ENCODE peak calls at places on chromosomes 7 and 10, in nine cellular contexts. One of them, this sample, is unnamed.

GRCh38 chr7:23759556-23760391 is 49.8 kb downstream of the STK31 start:
- DNase-seq in stimulated activated naive B cell treated with anti-CD40 and anti-IgM and Interleukin-4, amounts not matched to agents 10 μg/mL and 1 μg/mL and 100 μg/mL, for 72 hours: no peak
- DNase-seq in NCI-H774: peak
- DNase-seq in caudate nucleus: no peak
- DNase-seq in CD4-positive, alpha-beta memory T cell: no peak
- DNase-seq in heart right ventricle: no peak
- DNase-seq in tibial nerve: no peak
- DNase-seq in astrocyte of the cerebellum: peak
- DNase-seq in stimulated activated CD4-positive, alpha-beta T cell treated with anti-CD3 and anti-CD28 coated beads, TNF-alpha, amount 100 ng/mL, for 4 hours: no peak
- DNase-seq in this sample: no peak

GRCh38 chr10:11192304-11193018 is 174.8 kb downstream of the CELF2 start:
- DNase-seq in tibial nerve: no peak
- DNase-seq in caudate nucleus: no peak
- DNase-seq in CD4-positive, alpha-beta memory T cell: no peak
- DNase-seq in NCI-H774: no peak
- DNase-seq in stimulated activated CD4-positive, alpha-beta T cell treated with anti-CD3 and anti-CD28 coated beads, TNF-alpha, amount 100 ng/mL, for 4 hours: no peak
- DNase-seq in heart right ventricle: peak
- DNase-seq in stimulated activated naive B cell treated with anti-CD40 and anti-IgM and Interleukin-4, amounts not matched to agents 10 μg/mL and 1 μg/mL and 100 μg/mL, for 72 hours: no peak
- DNase-seq in astrocyte of the cerebellum: no peak
- DNase-seq in this sample: no peak

GRCh38 chr7:90424720-90425119 is 21.5 kb downstream of the CLDN12 start:
- DNase-seq in astrocyte of the cerebellum: no peak
- DNase-seq in heart right ventricle: no peak
- DNase-seq in stimulated activated naive B cell treated with anti-CD40 and anti-IgM and Interleukin-4, amounts not matched to agents 10 μg/mL and 1 μg/mL and 100 μg/mL, for 72 hours: no peak
- DNase-seq in caudate nucleus: no peak
- DNase-seq in NCI-H774: no peak
- DNase-seq in tibial nerve: no peak
- DNase-seq in stimulated activated CD4-positive, alpha-beta T cell treated with anti-CD3 and anti-CD28 coated beads, TNF-alpha, amount 100 ng/mL, for 4 hours: no peak
- DNase-seq in CD4-positive, alpha-beta memory T cell: no peak
- DNase-seq in this sample: no peak

GRCh38 chr10:32057041-32057372 is 782 bp upstream of the KIF5B start:
- DNase-seq in tibial nerve: no peak
- DNase-seq in NCI-H774: no peak
- DNase-seq in stimulated activated CD4-positive, alpha-beta T cell treated with anti-CD3 and anti-CD28 coated beads, TNF-alpha, amount 100 ng/mL, for 4 hours: no peak
- DNase-seq in stimulated activated naive B cell treated with anti-CD40 and anti-IgM and Interleukin-4, amounts not matched to agents 10 μg/mL and 1 μg/mL and 100 μg/mL, for 72 hours: no peak
- DNase-seq in CD4-positive, alpha-beta memory T cell: no peak
- DNase-seq in astrocyte of the cerebellum: no peak
- DNase-seq in heart right ventricle: no peak
- DNase-seq in caudate nucleus: no peak
- DNase-seq in this sample: no peak

GRCh38 chr7:74475987-74476350 is 22.3 kb downstream of the GTF2IRD1 start:
- DNase-seq in heart right ventricle: no peak
- DNase-seq in CD4-positive, alpha-beta memory T cell: no peak
- DNase-seq in caudate nucleus: no peak
- DNase-seq in stimulated activated naive B cell treated with anti-CD40 and anti-IgM and Interleukin-4, amounts not matched to agents 10 μg/mL and 1 μg/mL and 100 μg/mL, for 72 hours: no peak
- DNase-seq in astrocyte of the cerebellum: no peak
- DNase-seq in tibial nerve: no peak
- DNase-seq in stimulated activated CD4-positive, alpha-beta T cell treated with anti-CD3 and anti-CD28 coated beads, TNF-alpha, amount 100 ng/mL, for 4 hours: no peak
- DNase-seq in NCI-H774: no peak
- DNase-seq in this sample: no peak

GRCh38 chr10:52256832-52257691 is 57.0 kb upstream of the DKK1 start:
- DNase-seq in caudate nucleus: no peak
- DNase-seq in astrocyte of the cerebellum: no peak
- DNase-seq in heart right ventricle: no peak
- DNase-seq in tibial nerve: no peak
- DNase-seq in stimulated activated naive B cell treated with anti-CD40 and anti-IgM and Interleukin-4, amounts not matched to agents 10 μg/mL and 1 μg/mL and 100 μg/mL, for 72 hours: peak
- DNase-seq in CD4-positive, alpha-beta memory T cell: no peak
- DNase-seq in stimulated activated CD4-positive, alpha-beta T cell treated with anti-CD3 and anti-CD28 coated beads, TNF-alpha, amount 100 ng/mL, for 4 hours: no peak
- DNase-seq in NCI-H774: no peak
- DNase-seq in this sample: no peak

GRCh38 chr7:48680996-48681395 is 243.4 kb upstream of the CDC14C start:
- DNase-seq in caudate nucleus: no peak
- DNase-seq in stimulated activated CD4-positive, alpha-beta T cell treated with anti-CD3 and anti-CD28 coated beads, TNF-alpha, amount 100 ng/mL, for 4 hours: no peak
- DNase-seq in CD4-positive, alpha-beta memory T cell: no peak
- DNase-seq in astrocyte of the cerebellum: no peak
- DNase-seq in tibial nerve: no peak
- DNase-seq in NCI-H774: no peak
- DNase-seq in stimulated activated naive B cell treated with anti-CD40 and anti-IgM and Interleukin-4, amounts not matched to agents 10 μg/mL and 1 μg/mL and 100 μg/mL, for 72 hours: no peak
- DNase-seq in heart right ventricle: no peak
- DNase-seq in this sample: no peak

GRCh38 chr10:33377658-33378025 is 43.2 kb upstream of the NRP1 start:
- DNase-seq in caudate nucleus: no peak
- DNase-seq in astrocyte of the cerebellum: peak
- DNase-seq in stimulated activated CD4-positive, alpha-beta T cell treated with anti-CD3 and anti-CD28 coated beads, TNF-alpha, amount 100 ng/mL, for 4 hours: no peak
- DNase-seq in stimulated activated naive B cell treated with anti-CD40 and anti-IgM and Interleukin-4, amounts not matched to agents 10 μg/mL and 1 μg/mL and 100 μg/mL, for 72 hours: no peak
- DNase-seq in heart right ventricle: no peak
- DNase-seq in tibial nerve: no peak
- DNase-seq in CD4-positive, alpha-beta memory T cell: no peak
- DNase-seq in NCI-H774: no peak
- DNase-seq in this sample: no peak

GRCh38 chr7:155490697-155491628 is 33.0 kb downstream of the EN2 start:
- DNase-seq in NCI-H774: no peak
- DNase-seq in stimulated activated CD4-positive, alpha-beta T cell treated with anti-CD3 and anti-CD28 coated beads, TNF-alpha, amount 100 ng/mL, for 4 hours: no peak
- DNase-seq in CD4-positive, alpha-beta memory T cell: no peak
- DNase-seq in caudate nucleus: no peak
- DNase-seq in stimulated activated naive B cell treated with anti-CD40 and anti-IgM and Interleukin-4, amounts not matched to agents 10 μg/mL and 1 μg/mL and 100 μg/mL, for 72 hours: peak
- DNase-seq in heart right ventricle: peak
- DNase-seq in astrocyte of the cerebellum: no peak
- DNase-seq in tibial nerve: no peak
- DNase-seq in this sample: no peak

GRCh38 chr10:48289652-48290238 is 15.2 kb upstream of the FRMPD2 start:
- DNase-seq in caudate nucleus: peak
- DNase-seq in CD4-positive, alpha-beta memory T cell: no peak
- DNase-seq in astrocyte of the cerebellum: no peak
- DNase-seq in tibial nerve: no peak
- DNase-seq in heart right ventricle: peak
- DNase-seq in stimulated activated naive B cell treated with anti-CD40 and anti-IgM and Interleukin-4, amounts not matched to agents 10 μg/mL and 1 μg/mL and 100 μg/mL, for 72 hours: peak
- DNase-seq in NCI-H774: peak
- DNase-seq in stimulated activated CD4-positive, alpha-beta T cell treated with anti-CD3 and anti-CD28 coated beads, TNF-alpha, amount 100 ng/mL, for 4 hours: peak
- DNase-seq in this sample: peak

GRCh38 chr7:132152490-132152889 is 423.8 kb downstream of the PLXNA4 start:
- DNase-seq in CD4-positive, alpha-beta memory T cell: no peak
- DNase-seq in tibial nerve: no peak
- DNase-seq in stimulated activated CD4-positive, alpha-beta T cell treated with anti-CD3 and anti-CD28 coated beads, TNF-alpha, amount 100 ng/mL, for 4 hours: no peak
- DNase-seq in caudate nucleus: no peak
- DNase-seq in astrocyte of the cerebellum: no peak
- DNase-seq in stimulated activated naive B cell treated with anti-CD40 and anti-IgM and Interleukin-4, amounts not matched to agents 10 μg/mL and 1 μg/mL and 100 μg/mL, for 72 hours: no peak
- DNase-seq in heart right ventricle: no peak
- DNase-seq in NCI-H774: no peak
- DNase-seq in this sample: no peak

GRCh38 chr7:122305475-122306319 is 1.1 kb upstream of the FEZF1 start:
- DNase-seq in astrocyte of the cerebellum: no peak
- DNase-seq in tibial nerve: no peak
- DNase-seq in heart right ventricle: no peak
- DNase-seq in NCI-H774: peak
- DNase-seq in stimulated activated naive B cell treated with anti-CD40 and anti-IgM and Interleukin-4, amounts not matched to agents 10 μg/mL and 1 μg/mL and 100 μg/mL, for 72 hours: no peak
- DNase-seq in CD4-positive, alpha-beta memory T cell: no peak
- DNase-seq in stimulated activated CD4-positive, alpha-beta T cell treated with anti-CD3 and anti-CD28 coated beads, TNF-alpha, amount 100 ng/mL, for 4 hours: no peak
- DNase-seq in caudate nucleus: no peak
- DNase-seq in this sample: no peak

GRCh38 chr10:71923138-71923692 is 41.0 kb upstream of the CHST3 start:
- DNase-seq in tibial nerve: no peak
- DNase-seq in astrocyte of the cerebellum: no peak
- DNase-seq in stimulated activated naive B cell treated with anti-CD40 and anti-IgM and Interleukin-4, amounts not matched to agents 10 μg/mL and 1 μg/mL and 100 μg/mL, for 72 hours: no peak
- DNase-seq in NCI-H774: no peak
- DNase-seq in caudate nucleus: no peak
- DNase-seq in CD4-positive, alpha-beta memory T cell: no peak
- DNase-seq in heart right ventricle: no peak
- DNase-seq in stimulated activated CD4-positive, alpha-beta T cell treated with anti-CD3 and anti-CD28 coated beads, TNF-alpha, amount 100 ng/mL, for 4 hours: no peak
- DNase-seq in this sample: no peak

GRCh38 chr7:70598976-70599375 is 533.0 kb upstream of the GALNT17 start:
- DNase-seq in astrocyte of the cerebellum: no peak
- DNase-seq in heart right ventricle: no peak
- DNase-seq in NCI-H774: peak
- DNase-seq in tibial nerve: no peak
- DNase-seq in stimulated activated naive B cell treated with anti-CD40 and anti-IgM and Interleukin-4, amounts not matched to agents 10 μg/mL and 1 μg/mL and 100 μg/mL, for 72 hours: no peak
- DNase-seq in stimulated activated CD4-positive, alpha-beta T cell treated with anti-CD3 and anti-CD28 coated beads, TNF-alpha, amount 100 ng/mL, for 4 hours: no peak
- DNase-seq in CD4-positive, alpha-beta memory T cell: no peak
- DNase-seq in caudate nucleus: no peak
- DNase-seq in this sample: no peak

GRCh38 chr10:19811517-19811916 is 4.7 kb upstream of the PLXDC2 start:
- DNase-seq in CD4-positive, alpha-beta memory T cell: no peak
- DNase-seq in NCI-H774: no peak
- DNase-seq in stimulated activated CD4-positive, alpha-beta T cell treated with anti-CD3 and anti-CD28 coated beads, TNF-alpha, amount 100 ng/mL, for 4 hours: no peak
- DNase-seq in caudate nucleus: no peak
- DNase-seq in tibial nerve: no peak
- DNase-seq in astrocyte of the cerebellum: peak
- DNase-seq in stimulated activated naive B cell treated with anti-CD40 and anti-IgM and Interleukin-4, amounts not matched to agents 10 μg/mL and 1 μg/mL and 100 μg/mL, for 72 hours: no peak
- DNase-seq in heart right ventricle: no peak
- DNase-seq in this sample: peak

GRCh38 chr10:59817806-59818205 is 64.6 kb upstream of the MRLN start:
- DNase-seq in tibial nerve: no peak
- DNase-seq in heart right ventricle: no peak
- DNase-seq in stimulated activated naive B cell treated with anti-CD40 and anti-IgM and Interleukin-4, amounts not matched to agents 10 μg/mL and 1 μg/mL and 100 μg/mL, for 72 hours: no peak
- DNase-seq in astrocyte of the cerebellum: no peak
- DNase-seq in NCI-H774: no peak
- DNase-seq in stimulated activated CD4-positive, alpha-beta T cell treated with anti-CD3 and anti-CD28 coated beads, TNF-alpha, amount 100 ng/mL, for 4 hours: no peak
- DNase-seq in CD4-positive, alpha-beta memory T cell: no peak
- DNase-seq in caudate nucleus: no peak
- DNase-seq in this sample: no peak

GRCh38 chr7:92595281-92595680 is 5.1 kb upstream of the FAM133B start:
- DNase-seq in caudate nucleus: no peak
- DNase-seq in NCI-H774: no peak
- DNase-seq in tibial nerve: no peak
- DNase-seq in stimulated activated CD4-positive, alpha-beta T cell treated with anti-CD3 and anti-CD28 coated beads, TNF-alpha, amount 100 ng/mL, for 4 hours: no peak
- DNase-seq in astrocyte of the cerebellum: no peak
- DNase-seq in stimulated activated naive B cell treated with anti-CD40 and anti-IgM and Interleukin-4, amounts not matched to agents 10 μg/mL and 1 μg/mL and 100 μg/mL, for 72 hours: no peak
- DNase-seq in heart right ventricle: no peak
- DNase-seq in CD4-positive, alpha-beta memory T cell: no peak
- DNase-seq in this sample: no peak

GRCh38 chr7:92835851-92836488 is 403 bp downstream of the CDK6 start:
- DNase-seq in caudate nucleus: peak
- DNase-seq in stimulated activated CD4-positive, alpha-beta T cell treated with anti-CD3 and anti-CD28 coated beads, TNF-alpha, amount 100 ng/mL, for 4 hours: no peak
- DNase-seq in CD4-positive, alpha-beta memory T cell: peak
- DNase-seq in astrocyte of the cerebellum: no peak
- DNase-seq in heart right ventricle: no peak
- DNase-seq in NCI-H774: no peak
- DNase-seq in tibial nerve: no peak
- DNase-seq in stimulated activated naive B cell treated with anti-CD40 and anti-IgM and Interleukin-4, amounts not matched to agents 10 μg/mL and 1 μg/mL and 100 μg/mL, for 72 hours: peak
- DNase-seq in this sample: no peak

GRCh38 chr7:130853503-130854279 is 119.7 kb upstream of the KLF14 start:
- DNase-seq in NCI-H774: no peak
- DNase-seq in tibial nerve: no peak
- DNase-seq in caudate nucleus: no peak
- DNase-seq in stimulated activated naive B cell treated with anti-CD40 and anti-IgM and Interleukin-4, amounts not matched to agents 10 μg/mL and 1 μg/mL and 100 μg/mL, for 72 hours: no peak
- DNase-seq in stimulated activated CD4-positive, alpha-beta T cell treated with anti-CD3 and anti-CD28 coated beads, TNF-alpha, amount 100 ng/mL, for 4 hours: no peak
- DNase-seq in astrocyte of the cerebellum: no peak
- DNase-seq in CD4-positive, alpha-beta memory T cell: no peak
- DNase-seq in heart right ventricle: no peak
- DNase-seq in this sample: no peak

GRCh38 chr10:86071758-86072157 is 294.8 kb downstream of the GRID1 start:
- DNase-seq in tibial nerve: no peak
- DNase-seq in stimulated activated CD4-positive, alpha-beta T cell treated with anti-CD3 and anti-CD28 coated beads, TNF-alpha, amount 100 ng/mL, for 4 hours: no peak
- DNase-seq in heart right ventricle: no peak
- DNase-seq in caudate nucleus: no peak
- DNase-seq in astrocyte of the cerebellum: no peak
- DNase-seq in stimulated activated naive B cell treated with anti-CD40 and anti-IgM and Interleukin-4, amounts not matched to agents 10 μg/mL and 1 μg/mL and 100 μg/mL, for 72 hours: no peak
- DNase-seq in NCI-H774: no peak
- DNase-seq in CD4-positive, alpha-beta memory T cell: no peak
- DNase-seq in this sample: no peak

GRCh38 chr7:111083423-111083822 is 7.5 kb upstream of the LRRN3 start:
- DNase-seq in astrocyte of the cerebellum: no peak
- DNase-seq in CD4-positive, alpha-beta memory T cell: peak
- DNase-seq in stimulated activated naive B cell treated with anti-CD40 and anti-IgM and Interleukin-4, amounts not matched to agents 10 μg/mL and 1 μg/mL and 100 μg/mL, for 72 hours: peak
- DNase-seq in heart right ventricle: no peak
- DNase-seq in stimulated activated CD4-positive, alpha-beta T cell treated with anti-CD3 and anti-CD28 coated beads, TNF-alpha, amount 100 ng/mL, for 4 hours: no peak
- DNase-seq in NCI-H774: no peak
- DNase-seq in tibial nerve: no peak
- DNase-seq in caudate nucleus: no peak
- DNase-seq in this sample: no peak

GRCh38 chr10:86255405-86256251 is 111.0 kb downstream of the GRID1 start:
- DNase-seq in stimulated activated CD4-positive, alpha-beta T cell treated with anti-CD3 and anti-CD28 coated beads, TNF-alpha, amount 100 ng/mL, for 4 hours: no peak
- DNase-seq in heart right ventricle: no peak
- DNase-seq in caudate nucleus: no peak
- DNase-seq in stimulated activated naive B cell treated with anti-CD40 and anti-IgM and Interleukin-4, amounts not matched to agents 10 μg/mL and 1 μg/mL and 100 μg/mL, for 72 hours: no peak
- DNase-seq in NCI-H774: no peak
- DNase-seq in astrocyte of the cerebellum: no peak
- DNase-seq in tibial nerve: no peak
- DNase-seq in CD4-positive, alpha-beta memory T cell: no peak
- DNase-seq in this sample: no peak

GRCh38 chr7:148296994-148297644 is 293.4 kb upstream of the C7orf33 start:
- DNase-seq in caudate nucleus: no peak
- DNase-seq in astrocyte of the cerebellum: no peak
- DNase-seq in stimulated activated naive B cell treated with anti-CD40 and anti-IgM and Interleukin-4, amounts not matched to agents 10 μg/mL and 1 μg/mL and 100 μg/mL, for 72 hours: no peak
- DNase-seq in tibial nerve: no peak
- DNase-seq in CD4-positive, alpha-beta memory T cell: no peak
- DNase-seq in NCI-H774: no peak
- DNase-seq in heart right ventricle: no peak
- DNase-seq in stimulated activated CD4-positive, alpha-beta T cell treated with anti-CD3 and anti-CD28 coated beads, TNF-alpha, amount 100 ng/mL, for 4 hours: no peak
- DNase-seq in this sample: no peak

GRCh38 chr10:104881740-104882139 is 240.7 kb downstream of the SORCS3 start:
- DNase-seq in CD4-positive, alpha-beta memory T cell: no peak
- DNase-seq in NCI-H774: no peak
- DNase-seq in stimulated activated naive B cell treated with anti-CD40 and anti-IgM and Interleukin-4, amounts not matched to agents 10 μg/mL and 1 μg/mL and 100 μg/mL, for 72 hours: no peak
- DNase-seq in caudate nucleus: no peak
- DNase-seq in stimulated activated CD4-positive, alpha-beta T cell treated with anti-CD3 and anti-CD28 coated beads, TNF-alpha, amount 100 ng/mL, for 4 hours: no peak
- DNase-seq in tibial nerve: no peak
- DNase-seq in heart right ventricle: no peak
- DNase-seq in astrocyte of the cerebellum: no peak
- DNase-seq in this sample: no peak

GRCh38 chr10:124943301-124944092 is 1.6 kb downstream of the ZRANB1 start:
- DNase-seq in caudate nucleus: no peak
- DNase-seq in heart right ventricle: no peak
- DNase-seq in CD4-positive, alpha-beta memory T cell: no peak
- DNase-seq in tibial nerve: no peak
- DNase-seq in astrocyte of the cerebellum: peak
- DNase-seq in NCI-H774: no peak
- DNase-seq in stimulated activated CD4-positive, alpha-beta T cell treated with anti-CD3 and anti-CD28 coated beads, TNF-alpha, amount 100 ng/mL, for 4 hours: no peak
- DNase-seq in stimulated activated naive B cell treated with anti-CD40 and anti-IgM and Interleukin-4, amounts not matched to agents 10 μg/mL and 1 μg/mL and 100 μg/mL, for 72 hours: no peak
- DNase-seq in this sample: no peak

GRCh38 chr7:132244917-132245480 is 331.3 kb downstream of the PLXNA4 start:
- DNase-seq in NCI-H774: no peak
- DNase-seq in heart right ventricle: no peak
- DNase-seq in stimulated activated naive B cell treated with anti-CD40 and anti-IgM and Interleukin-4, amounts not matched to agents 10 μg/mL and 1 μg/mL and 100 μg/mL, for 72 hours: no peak
- DNase-seq in caudate nucleus: no peak
- DNase-seq in astrocyte of the cerebellum: no peak
- DNase-seq in CD4-positive, alpha-beta memory T cell: no peak
- DNase-seq in tibial nerve: no peak
- DNase-seq in stimulated activated CD4-positive, alpha-beta T cell treated with anti-CD3 and anti-CD28 coated beads, TNF-alpha, amount 100 ng/mL, for 4 hours: no peak
- DNase-seq in this sample: no peak

GRCh38 chr7:81626008-81626407 is 143.8 kb downstream of the HGF start:
- DNase-seq in caudate nucleus: no peak
- DNase-seq in astrocyte of the cerebellum: no peak
- DNase-seq in heart right ventricle: no peak
- DNase-seq in NCI-H774: no peak
- DNase-seq in CD4-positive, alpha-beta memory T cell: no peak
- DNase-seq in tibial nerve: no peak
- DNase-seq in stimulated activated naive B cell treated with anti-CD40 and anti-IgM and Interleukin-4, amounts not matched to agents 10 μg/mL and 1 μg/mL and 100 μg/mL, for 72 hours: no peak
- DNase-seq in stimulated activated CD4-positive, alpha-beta T cell treated with anti-CD3 and anti-CD28 coated beads, TNF-alpha, amount 100 ng/mL, for 4 hours: no peak
- DNase-seq in this sample: no peak

GRCh38 chr7:142919656-142920055 is 13.9 kb downstream of the TRPV5 start:
- DNase-seq in heart right ventricle: no peak
- DNase-seq in tibial nerve: no peak
- DNase-seq in NCI-H774: no peak
- DNase-seq in stimulated activated naive B cell treated with anti-CD40 and anti-IgM and Interleukin-4, amounts not matched to agents 10 μg/mL and 1 μg/mL and 100 μg/mL, for 72 hours: no peak
- DNase-seq in astrocyte of the cerebellum: no peak
- DNase-seq in caudate nucleus: no peak
- DNase-seq in stimulated activated CD4-positive, alpha-beta T cell treated with anti-CD3 and anti-CD28 coated beads, TNF-alpha, amount 100 ng/mL, for 4 hours: no peak
- DNase-seq in CD4-positive, alpha-beta memory T cell: no peak
- DNase-seq in this sample: no peak

GRCh38 chr7:101833799-101834198 is 16.4 kb downstream of the CUX1 start:
- DNase-seq in heart right ventricle: no peak
- DNase-seq in tibial nerve: no peak
- DNase-seq in stimulated activated CD4-positive, alpha-beta T cell treated with anti-CD3 and anti-CD28 coated beads, TNF-alpha, amount 100 ng/mL, for 4 hours: no peak
- DNase-seq in CD4-positive, alpha-beta memory T cell: no peak
- DNase-seq in caudate nucleus: no peak
- DNase-seq in stimulated activated naive B cell treated with anti-CD40 and anti-IgM and Interleukin-4, amounts not matched to agents 10 μg/mL and 1 μg/mL and 100 μg/mL, for 72 hours: no peak
- DNase-seq in astrocyte of the cerebellum: no peak
- DNase-seq in NCI-H774: no peak
- DNase-seq in this sample: no peak

GRCh38 chr7:66697451-66698438 is 42.8 kb upstream of the RABGEF1 start:
- DNase-seq in astrocyte of the cerebellum: peak
- DNase-seq in stimulated activated CD4-positive, alpha-beta T cell treated with anti-CD3 and anti-CD28 coated beads, TNF-alpha, amount 100 ng/mL, for 4 hours: no peak
- DNase-seq in heart right ventricle: peak
- DNase-seq in tibial nerve: no peak
- DNase-seq in NCI-H774: no peak
- DNase-seq in caudate nucleus: peak
- DNase-seq in stimulated activated naive B cell treated with anti-CD40 and anti-IgM and Interleukin-4, amounts not matched to agents 10 μg/mL and 1 μg/mL and 100 μg/mL, for 72 hours: no peak
- DNase-seq in CD4-positive, alpha-beta memory T cell: no peak
- DNase-seq in this sample: peak

GRCh38 chr10:27865221-27865635 is 119.6 kb upstream of the MKX start:
- DNase-seq in caudate nucleus: no peak
- DNase-seq in heart right ventricle: no peak
- DNase-seq in CD4-positive, alpha-beta memory T cell: no peak
- DNase-seq in stimulated activated CD4-positive, alpha-beta T cell treated with anti-CD3 and anti-CD28 coated beads, TNF-alpha, amount 100 ng/mL, for 4 hours: no peak
- DNase-seq in NCI-H774: no peak
- DNase-seq in astrocyte of the cerebellum: no peak
- DNase-seq in tibial nerve: no peak
- DNase-seq in stimulated activated naive B cell treated with anti-CD40 and anti-IgM and Interleukin-4, amounts not matched to agents 10 μg/mL and 1 μg/mL and 100 μg/mL, for 72 hours: no peak
- DNase-seq in this sample: no peak